ENCODE peak calls at places on chromosomes 7 and 10, in eight cellular contexts. X is CD8-positive, alpha-beta T cell; A is neural progenitor cell; Q is PC-9; W is body of pancreas; R is IMR-90; H is left ventricle myocardium inferior; V is pancreas. T is an unnamed sample.
A peak's percentile ranks its signal among the peaks of the same experiment; 100 is the strongest.

GRCh38 chr10:117112220-117112619 is 25.9 kb downstream of the VAX1 start:
- DNase-seq in X (no peak), A (no peak), Q (no peak), W (no peak), R (no peak), H (no peak), V (no peak), T (no peak)

GRCh38 chr7:55439627-55440026 is 74.5 kb downstream of the LANCL2 start:
- DNase-seq in X (no peak), A (no peak), Q (no peak), W (no peak), R (peak; percentile 36), H (no peak), V (no peak), T (no peak)

GRCh38 chr7:110994028-110994967 is 96.6 kb upstream of the LRRN3 start:
- DNase-seq in X (no peak), A (no peak), Q (no peak), W (no peak), R (no peak), H (no peak), V (no peak), T (no peak)

GRCh38 chr10:8296090-8296741 is 241.7 kb downstream of the GATA3 start:
- DNase-seq in X (no peak), A (peak; percentile 50), Q (no peak), W (no peak), R (no peak), H (no peak), V (no peak), T (no peak)

GRCh38 chr7:137038706-137039105 is 170.3 kb downstream of the CHRM2 start:
- DNase-seq in X (no peak), A (no peak), Q (no peak), W (no peak), R (no peak), H (no peak), V (no peak), T (no peak)

GRCh38 chr7:73342645-73343044 is 14.7 kb downstream of the FKBP6 start:
- DNase-seq in X (no peak), A (peak; percentile 71), Q (no peak), W (peak; percentile 44), R (peak; percentile 69), H (no peak), V (no peak), T (no peak)

GRCh38 chr10:8401531-8401930 is 347.0 kb downstream of the GATA3 start:
- DNase-seq in X (no peak), A (no peak), Q (no peak), W (no peak), R (no peak), H (no peak), V (no peak), T (no peak)

GRCh38 chr10:63429280-63429679 is 36.5 kb downstream of the JMJD1C start:
- DNase-seq in X (no peak), A (no peak), Q (no peak), W (no peak), R (peak; percentile 74), H (no peak), V (no peak), T (no peak)

GRCh38 chr7:114392686-114393085 is 21.9 kb upstream of the FOXP2 start:
- DNase-seq in X (no peak), A (no peak), Q (no peak), W (no peak), R (no peak), H (no peak), V (no peak), T (no peak)

GRCh38 chr7:121313793-121314676 is 14.8 kb upstream of the WNT16 start:
- DNase-seq in X (no peak), A (no peak), Q (no peak), W (no peak), R (no peak), H (no peak), V (no peak), T (peak; percentile 12)

GRCh38 chr10:60816624-60817023 is 38.3 kb downstream of the CDK1 start:
- DNase-seq in X (peak; percentile 11), A (peak; percentile 81), Q (peak; percentile 33), W (peak; percentile 59), R (peak; percentile 90), H (no peak), V (no peak), T (peak; percentile 34)

GRCh38 chr10:106285199-106285598 is 879.3 kb downstream of the SORCS1 start:
- DNase-seq in X (no peak), A (peak; percentile 23), Q (no peak), W (no peak), R (peak; percentile 8), H (no peak), V (no peak), T (no peak)

GRCh38 chr7:2003451-2003930 is 229.3 kb downstream of the MAD1L1 start:
- DNase-seq in X (no peak), A (no peak), Q (no peak), W (no peak), R (no peak), H (peak; percentile 7), V (peak; percentile 46), T (no peak)

GRCh38 chr10:71553371-71553900 is 156.7 kb downstream of the CDH23 start:
- DNase-seq in X (no peak), A (peak; percentile 48), Q (peak; percentile 10), W (no peak), R (no peak), H (no peak), V (no peak), T (no peak)

GRCh38 chr10:4344544-4344994 is 481.4 kb upstream of the AKR1E2 start:
- DNase-seq in X (no peak), A (no peak), Q (peak; percentile 87), W (peak; percentile 20), R (peak; percentile 100), H (peak; percentile 42), V (no peak), T (peak; percentile 24)

GRCh38 chr10:77756319-77757232 is 119.0 kb upstream of the KCNMA1 start:
- DNase-seq in X (no peak), A (peak; percentile 68), Q (peak; percentile 55), W (peak; percentile 42), R (peak; percentile 74), H (no peak), V (no peak), T (peak; percentile 24)

GRCh38 chr10:69730251-69731156 is 71.2 kb upstream of the COL13A1 start:
- DNase-seq in X (no peak), A (no peak), Q (no peak), W (no peak), R (peak; percentile 63), H (peak; percentile 80), V (no peak), T (no peak)

GRCh38 chr10:5975641-5976473 is 1.5 kb downstream of the IL15RA start:
- DNase-seq in X (peak; percentile 32), A (no peak), Q (no peak), W (peak; percentile 44), R (peak; percentile 38), H (peak; percentile 34), V (no peak), T (peak; percentile 66)

GRCh38 chr7:129098409-129099084 is 43.6 kb upstream of the TNPO3 start:
- DNase-seq in X (no peak), A (no peak), Q (no peak), W (no peak), R (no peak), H (no peak), V (no peak), T (no peak)

GRCh38 chr7:143487566-143487965 is 9.9 kb downstream of the TAS2R41 start:
- DNase-seq in X (no peak), A (no peak), Q (no peak), W (peak; percentile 25), R (peak; percentile 62), H (peak; percentile 59), V (no peak), T (peak; percentile 59)

GRCh38 chr10:24533981-24534380 is 189.7 kb downstream of the ARHGAP21 start:
- DNase-seq in X (no peak), A (no peak), Q (no peak), W (no peak), R (no peak), H (no peak), V (no peak), T (no peak)

GRCh38 chr7:149719912-149720335 is 53.5 kb downstream of the ZNF467 start:
- DNase-seq in X (no peak), A (no peak), Q (no peak), W (no peak), R (no peak), H (no peak), V (no peak), T (no peak)

DNA sequence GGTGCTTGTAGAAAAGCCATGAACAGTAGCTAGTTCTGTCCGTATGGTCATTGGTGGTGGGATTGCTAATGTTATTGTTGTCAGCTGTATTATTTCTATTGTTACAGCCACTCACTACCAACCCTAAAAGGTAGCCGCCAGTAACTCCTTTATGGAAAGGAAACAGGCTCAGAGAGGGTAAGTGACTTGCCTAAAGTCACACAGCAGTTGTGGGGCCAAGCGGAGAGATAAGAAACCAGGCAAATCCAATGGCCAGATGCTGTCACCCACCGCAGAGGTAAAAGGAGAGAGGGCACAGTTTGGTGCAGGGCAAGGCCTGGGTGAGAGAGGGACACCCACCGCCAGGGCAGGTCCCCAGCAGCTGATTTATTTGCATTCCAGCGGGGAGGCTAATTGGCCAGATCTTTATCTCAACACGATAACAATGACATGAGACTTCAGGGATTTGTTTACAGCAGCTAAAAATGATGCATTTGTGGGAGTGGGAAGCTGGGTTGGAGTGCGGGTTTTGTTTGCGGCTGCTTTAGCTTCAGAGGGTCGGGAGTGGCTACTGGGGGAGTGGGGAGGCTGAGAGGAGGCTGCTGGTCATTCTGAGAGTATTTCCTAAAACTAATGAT is 8.6 kb upstream of the NKX2-3 start:
- DNase-seq in X (no peak), A (peak; percentile 16), Q (no peak), W (no peak), R (no peak), H (no peak), V (no peak), T (no peak)
- H3K27me3 ChIP-seq in X (peaks cover 30% of the 10 kb centered on the region), A (peaks cover 100% of the 10 kb centered on the region), Q (peaks cover 12% of the 10 kb centered on the region), W (peaks cover 4% of the 10 kb centered on the region), R (peaks cover 92% of the 10 kb centered on the region), H (peaks cover 100% of the 10 kb centered on the region), V (peaks cover 28% of the 10 kb centered on the region), T (peaks cover 97% of the 10 kb centered on the region)

DNA sequence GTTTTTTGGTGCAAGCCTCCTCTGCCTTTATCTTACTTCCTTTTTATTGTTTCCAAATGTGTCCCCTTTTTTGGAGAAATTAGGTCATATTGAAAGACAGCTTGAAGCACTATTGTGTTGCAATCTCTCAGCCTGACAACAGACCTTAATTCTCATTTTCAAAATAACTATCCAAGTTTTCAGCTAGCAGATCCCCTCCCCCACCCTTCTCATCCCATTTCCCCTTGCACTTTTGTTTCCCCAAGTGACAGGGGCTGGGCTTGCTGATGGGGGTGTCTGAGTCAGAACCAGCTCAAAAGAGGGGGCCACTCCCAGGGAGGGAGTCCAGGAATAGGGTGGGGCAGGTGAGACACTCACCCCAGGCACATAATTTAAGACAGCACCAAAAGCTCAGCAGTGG is 75.3 kb downstream of the MKI67 start:
- DNase-seq in X (no peak), A (no peak), Q (no peak), W (no peak), R (no peak), H (no peak), V (no peak), T (no peak)
- H3K27ac ChIP-seq in X (no peak overlapping the region), A (no peak overlapping the region), Q (no peak overlapping the region), W (peak overlapping the region; percentile 63), R (no peak overlapping the region), H (peak overlapping the region; percentile 39), V (peak overlapping the region; percentile 13), T (peak overlapping the region; percentile 57)

GRCh38 chr10:101075775-101076174 is 14.0 kb downstream of the KAZALD1 start:
- DNase-seq in X (no peak), A (no peak), Q (no peak), W (no peak), R (no peak), H (no peak), V (no peak), T (no peak)
- H3K27me3 ChIP-seq in X (peaks cover 8% of the 10 kb centered on the region), A (peaks cover 95% of the 10 kb centered on the region), Q (peaks cover 30% of the 10 kb centered on the region), W (no peaks in the 10 kb centered on the region), R (peaks cover 60% of the 10 kb centered on the region), H (peaks cover 92% of the 10 kb centered on the region), V (no peaks in the 10 kb centered on the region), T (peaks cover 87% of the 10 kb centered on the region)

GRCh38 chr10:29636178-29636577 is 1.4 kb upstream of the SVIL start:
- DNase-seq in X (no peak), A (no peak), Q (no peak), W (no peak), R (peak; percentile 68), H (no peak), V (no peak), T (no peak)
- H3K27ac ChIP-seq in X (no peak overlapping the region), A (peak overlapping the region; percentile 32), Q (peak overlapping the region; percentile 35), W (peak overlapping the region; percentile 80), R (no peak overlapping the region), H (peak overlapping the region; percentile 89), V (peak overlapping the region; percentile 81), T (peak overlapping the region; percentile 90)

T was measured in transverse colon.